ENCODE peak calls at places on chromosomes 16 and 17, in four cellular contexts. J is WERI-Rb-1, N is A673, B is IMR-90. R is an unnamed sample.

GRCh38 chr17:59425085-59425901 is 93.8 kb downstream of the YPEL2 start:
- DNase-seq in J (no peak), N (no peak), B (peak), R (no peak)

GRCh38 chr17:74272731-74273201 is 1.3 kb upstream of the DNAI2 start:
- DNase-seq in J (peak), N (no peak), B (no peak), R (no peak)

GRCh38 chr17:55654821-55655220 is 67.8 kb downstream of the TMEM100 start:
- DNase-seq in J (no peak), N (no peak), B (no peak), R (no peak)

GRCh38 chr17:10617120-10617505 is 40.0 kb downstream of the MYH3 start:
- DNase-seq in J (no peak), N (no peak), B (no peak), R (no peak)

GRCh38 chr16:53545433-53545832 is 42.4 kb upstream of the AKTIP start:
- DNase-seq in J (no peak), N (no peak), B (no peak), R (no peak)

GRCh38 chr16:31344712-31345111 is 10.3 kb upstream of the ITGAX start:
- DNase-seq in J (no peak), N (no peak), B (no peak), R (no peak)

GRCh38 chr17:70161519-70161918 is 7.8 kb upstream of the KCNJ2 start:
- DNase-seq in J (no peak), N (no peak), B (no peak), R (no peak)

GRCh38 chr17:74212913-74213791 is at the start of gene TTYH2:
- DNase-seq in J (peak), N (peak), B (peak), R (peak)

GRCh38 chr16:19912445-19913305 is 28.0 kb upstream of the GPRC5B start:
- DNase-seq in J (no peak), N (no peak), B (peak), R (no peak)

GRCh38 chr16:82506734-82507133 is 120.0 kb upstream of the CDH13 start:
- DNase-seq in J (no peak), N (no peak), B (peak), R (no peak)

GRCh38 chr17:39634384-39634871 is 2.5 kb upstream of the STARD3 start:
- DNase-seq in J (peak), N (peak), B (peak), R (no peak)

GRCh38 chr16:83100679-83101078 is 473.9 kb downstream of the CDH13 start:
- DNase-seq in J (no peak), N (no peak), B (no peak), R (no peak)

GRCh38 chr16:20801278-20801677 is 5.0 kb downstream of the ERI2 start:
- DNase-seq in J (no peak), N (no peak), B (no peak), R (no peak)

GRCh38 chr16:51276335-51276734 is 125.3 kb upstream of the SALL1 start:
- DNase-seq in J (no peak), N (no peak), B (no peak), R (no peak)

GRCh38 chr16:13471478-13471877 is 448.5 kb upstream of the ERCC4 start:
- DNase-seq in J (no peak), N (no peak), B (no peak), R (no peak)

GRCh38 chr17:57485916-57486315 is 229.6 kb downstream of the MSI2 start:
- DNase-seq in J (no peak), N (no peak), B (no peak), R (no peak)

GRCh38 chr17:74542166-74542565 is 3.7 kb downstream of the CD300C start:
- DNase-seq in J (no peak), N (no peak), B (no peak), R (peak)

GRCh38 chr17:69069289-69069688 is 8.6 kb upstream of the ABCA9 start:
- DNase-seq in J (no peak), N (peak), B (no peak), R (no peak)

GRCh38 chr17:66423436-66423922 is 121.1 kb downstream of the PRKCA start:
- DNase-seq in J (no peak), N (peak), B (no peak), R (no peak)

GRCh38 chr16:30148101-30148500 is 25.1 kb upstream of the MAPK3 start:
- DNase-seq in J (no peak), N (no peak), B (no peak), R (no peak)

GRCh38 chr17:51006601-51007000 is 114.1 kb downstream of the SPAG9 start:
- DNase-seq in J (no peak), N (peak), B (peak), R (no peak)

GRCh38 chr16:53695070-53695469 is 8.6 kb downstream of the RPGRIP1L start:
- DNase-seq in J (no peak), N (no peak), B (peak), R (no peak)

GRCh38 chr17:63571632-63572310 is 21.5 kb downstream of the DCAF7 start:
- DNase-seq in J (no peak), N (peak), B (peak), R (no peak)

GRCh38 chr16:71303938-71304337 is 14.7 kb upstream of the CMTR2 start:
- DNase-seq in J (no peak), N (no peak), B (peak), R (no peak)

GRCh38 chr17:83053779-83054451 is 25.5 kb upstream of the METRNL start:
- DNase-seq in J (peak), N (no peak), B (no peak), R (no peak)

GRCh38 chr17:9905078-9905415 is at the start of gene RCVRN:
- DNase-seq in J (peak), N (no peak), B (no peak), R (no peak)

GRCh38 chr17:823501-823902 is 41.3 kb downstream of the MRM3 start:
- DNase-seq in J (peak), N (no peak), B (no peak), R (no peak)

GRCh38 chr16:24993722-24994686 is 21.2 kb downstream of the ARHGAP17 start:
- DNase-seq in J (no peak), N (no peak), B (peak), R (no peak)

GRCh38 chr16:24995033-24995432 is 20.1 kb downstream of the ARHGAP17 start:
- DNase-seq in J (no peak), N (no peak), B (no peak), R (no peak)

GRCh38 chr16:24990803-24991202 is 24.4 kb downstream of the ARHGAP17 start:
- DNase-seq in J (no peak), N (no peak), B (no peak), R (no peak)

GRCh38 chr16:24991349-24991748 is 23.8 kb downstream of the ARHGAP17 start:
- DNase-seq in J (no peak), N (no peak), B (no peak), R (no peak)

DNA sequence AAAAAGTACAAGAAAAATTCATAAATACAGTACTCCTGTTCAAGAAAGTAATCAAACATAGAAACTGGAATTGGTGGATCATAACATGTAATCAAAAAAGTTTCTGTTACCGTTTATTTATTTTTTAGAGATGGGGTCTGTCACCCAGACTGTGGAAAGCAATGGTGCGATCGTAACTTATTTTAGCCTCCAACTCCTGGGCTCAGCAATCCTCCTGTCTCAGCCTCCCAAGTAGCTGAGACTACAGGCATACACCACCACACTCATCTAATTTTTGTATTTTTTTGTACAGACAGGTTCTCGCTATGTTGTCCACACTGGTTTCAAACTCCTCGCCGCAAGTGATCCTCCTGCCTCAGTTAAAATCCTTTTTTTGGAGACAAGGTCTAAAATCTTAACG is 22.5 kb downstream of the ARHGAP17 start:
- DNase-seq in J (no peak), N (no peak), B (no peak), R (no peak)
- H3K27ac ChIP-seq in J (no peak), N (no peak), B (peak), R (no peak)

DNA sequence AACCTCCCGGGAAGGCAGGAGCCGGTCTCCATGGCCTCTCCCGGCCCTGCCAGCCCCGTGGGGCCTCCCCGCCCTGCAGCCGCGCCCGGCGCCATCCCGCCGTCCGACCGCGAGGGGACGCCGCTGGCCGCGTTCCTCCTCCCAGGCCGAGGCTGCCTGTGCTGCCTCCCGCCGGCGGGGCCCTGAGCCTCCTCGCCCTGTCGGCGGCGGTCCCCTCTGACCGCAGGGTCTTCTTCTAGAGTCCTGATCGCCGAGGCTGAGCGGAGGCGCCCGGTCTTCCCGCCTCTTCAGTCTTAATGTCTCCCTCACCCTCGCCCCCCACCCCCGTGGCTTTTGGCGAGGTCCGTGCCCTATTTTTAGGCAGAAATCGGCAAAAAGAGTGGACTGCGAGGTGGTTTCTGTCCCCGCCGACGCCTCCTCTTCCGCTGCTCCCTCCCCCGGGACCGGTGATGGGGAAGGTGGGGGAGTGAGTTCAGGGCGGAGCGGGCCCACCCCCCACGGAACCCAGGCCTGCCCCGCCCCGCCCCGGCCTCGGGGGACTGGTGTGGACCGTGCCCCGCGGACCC is 794 bp upstream of the CPNE7 start:
- DNase-seq in J (no peak), N (peak), B (peak), R (no peak)
- TF ChIP-seq CTCF in J (no peak), N (peak), B (peak), R (peak)

DNA sequence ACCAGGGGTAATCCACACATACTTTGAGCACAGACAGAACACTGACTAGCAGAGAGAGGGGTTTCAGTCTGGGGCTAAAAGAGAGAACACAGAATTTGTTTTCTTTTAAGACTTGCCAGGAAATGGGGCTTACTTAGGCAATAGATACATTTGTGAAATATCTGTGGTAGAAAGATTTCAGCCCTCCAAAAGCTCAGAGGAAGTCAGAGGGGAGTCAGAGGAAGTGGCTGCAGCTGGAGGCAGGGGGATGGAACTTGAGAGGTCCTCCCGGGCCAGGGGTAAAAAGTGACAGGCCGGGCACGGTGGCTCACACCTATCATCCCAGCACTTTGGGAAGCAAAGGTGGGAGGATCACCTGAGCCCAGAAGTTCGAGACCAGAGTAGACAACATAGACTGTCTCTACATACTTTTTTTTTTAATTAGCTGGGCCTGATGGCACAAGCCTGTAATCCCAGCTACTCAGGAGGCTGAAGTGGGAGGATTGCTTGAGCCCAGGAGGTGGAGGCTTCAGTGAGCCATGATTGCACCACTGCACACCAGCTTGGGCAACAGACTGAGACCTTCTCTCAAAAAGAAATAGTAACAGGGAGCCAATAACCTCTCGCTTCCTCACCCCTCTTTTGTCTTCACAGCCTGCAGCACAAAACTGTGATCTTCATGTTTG is 49.9 kb downstream of the NLRC5 start:
- DNase-seq in J (no peak), N (no peak), B (peak), R (no peak)
- H3K27ac ChIP-seq in J (no peak), N (peak), B (peak), R (no peak)

DNA sequence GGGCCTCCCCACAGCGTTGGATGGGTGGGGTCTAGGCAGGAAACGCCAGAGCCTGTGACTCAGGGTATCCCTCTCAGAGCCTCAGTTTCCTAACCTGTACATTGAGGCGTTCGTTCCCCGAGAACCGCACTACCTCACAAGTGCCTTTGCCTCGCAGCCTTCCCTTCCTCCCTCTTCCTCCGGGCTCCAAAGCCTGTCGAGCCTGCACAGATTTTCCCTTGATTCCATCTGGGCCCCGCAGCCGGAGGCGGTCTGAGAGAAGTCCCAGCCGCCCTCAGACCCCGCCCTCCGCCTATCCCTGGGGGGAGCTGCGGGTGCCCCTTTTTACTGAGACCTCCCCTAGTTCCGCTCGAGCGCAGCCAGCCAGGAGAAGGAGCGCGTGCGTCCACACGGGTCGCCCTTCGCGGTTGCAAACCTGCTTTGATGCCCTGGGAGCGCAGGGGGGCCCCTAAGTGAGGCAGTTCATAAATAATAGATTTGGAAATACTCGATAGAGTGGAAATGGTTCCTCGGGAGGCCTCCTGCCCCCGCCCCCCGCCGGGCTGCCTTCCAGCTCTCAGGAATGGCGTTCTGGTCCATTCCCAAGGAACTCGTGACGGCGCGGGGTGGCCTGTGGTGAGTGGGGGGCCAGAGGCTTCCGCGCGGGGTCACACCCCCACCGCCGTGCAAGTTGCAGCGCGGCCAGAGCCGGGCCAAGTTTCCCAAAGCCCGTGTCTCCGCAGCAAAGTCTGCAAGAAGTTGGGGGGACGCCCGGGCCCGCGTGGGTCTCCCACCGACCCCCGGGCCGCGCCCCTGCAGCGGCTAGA is 672 bp downstream of the C16orf74 start:
- DNase-seq in J (peak), N (peak), B (peak), R (peak)
- TF ChIP-seq CTCF in J (no peak), N (no peak), B (no peak), R (no peak)

GRCh38 chr17:76833034-76833689 is 35.0 kb upstream of the MGAT5B start:
- DNase-seq in J (no peak), N (no peak), B (no peak), R (no peak)

GRCh38 chr17:76834889-76835288 is 33.3 kb upstream of the MGAT5B start:
- DNase-seq in J (no peak), N (no peak), B (no peak), R (no peak)

GRCh38 chr17:76827736-76828135 is 40.5 kb upstream of the MGAT5B start:
- DNase-seq in J (no peak), N (no peak), B (no peak), R (no peak)

GRCh38 chr17:76833747-76834146 is 34.5 kb upstream of the MGAT5B start:
- DNase-seq in J (peak), N (no peak), B (no peak), R (no peak)

DNA sequence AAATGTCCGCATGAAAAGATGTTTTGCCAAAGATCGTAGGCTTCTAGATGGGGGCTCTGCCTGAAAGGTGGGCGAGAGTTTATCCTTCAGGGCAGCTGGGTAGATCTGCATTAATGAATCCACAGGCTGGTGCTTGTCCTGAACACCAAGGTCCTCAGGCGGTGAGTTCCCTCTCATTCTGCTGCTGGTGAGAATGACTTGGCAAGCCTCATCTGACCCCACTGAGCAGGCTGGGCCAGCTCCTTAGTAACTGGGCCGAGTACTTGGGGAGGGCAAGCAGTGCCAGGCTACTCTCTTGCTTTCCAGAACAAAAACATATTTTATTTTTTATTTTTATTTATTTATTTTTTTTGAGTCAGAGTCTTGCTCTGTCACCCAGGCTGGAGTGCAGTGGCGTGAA is 36.9 kb upstream of the MGAT5B start:
- DNase-seq in J (no peak), N (no peak), B (no peak), R (no peak)
- H3K27ac ChIP-seq in J (no peak), N (no peak), B (no peak), R (no peak)

DNA sequence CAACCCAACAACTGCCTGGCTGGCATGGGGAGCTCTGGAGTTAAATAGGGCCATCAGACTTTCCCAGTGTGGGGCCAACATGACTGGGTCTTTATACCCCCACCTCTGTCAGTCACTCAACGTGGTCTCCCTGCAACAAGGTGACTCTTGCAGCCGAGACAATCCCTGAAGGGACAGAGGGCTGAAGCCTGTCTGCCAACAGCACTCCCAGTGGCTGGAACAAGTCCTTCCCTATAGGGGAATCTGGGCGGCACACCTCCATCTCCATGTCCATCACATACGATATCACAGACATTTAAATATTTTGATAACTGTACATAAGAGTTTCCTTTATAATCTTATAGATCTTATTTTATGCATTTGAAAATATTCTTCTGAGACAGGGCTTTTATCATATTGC is 4.8 kb upstream of the MAPT start:
- DNase-seq in J (peak), N (no peak), B (no peak), R (no peak)
- TF ChIP-seq CTCF in J (peak), N (no peak), B (no peak), R (no peak)

GRCh38 chr16:3574195-3574594 is 3.0 kb downstream of the NLRC3 start:
- DNase-seq in J (no peak), N (no peak), B (no peak), R (no peak)

GRCh38 chr16:3576211-3576610 is 992 bp downstream of the NLRC3 start:
- DNase-seq in J (no peak), N (no peak), B (no peak), R (no peak)

GRCh38 chr16:3575491-3575890 is 1.7 kb downstream of the NLRC3 start:
- DNase-seq in J (no peak), N (no peak), B (no peak), R (peak)

GRCh38 chr16:3570420-3571062 is 6.7 kb downstream of the NLRC3 start:
- DNase-seq in J (no peak), N (no peak), B (no peak), R (no peak)

GRCh38 chr16:3573146-3573815 is 3.9 kb downstream of the NLRC3 start:
- DNase-seq in J (no peak), N (no peak), B (no peak), R (no peak)
- H3K27ac ChIP-seq in J (no peak), N (no peak), B (no peak), R (no peak)

GRCh38 chr16:47876494-47876893 is 279.3 kb downstream of the ABCC12 start:
- DNase-seq in J (no peak), N (no peak), B (no peak), R (no peak)

GRCh38 chr16:47872228-47872627 is 283.6 kb downstream of the ABCC12 start:
- DNase-seq in J (no peak), N (peak), B (no peak), R (no peak)

GRCh38 chr16:47877166-47877565 is 278.6 kb downstream of the ABCC12 start:
- DNase-seq in J (no peak), N (no peak), B (no peak), R (no peak)

DNA sequence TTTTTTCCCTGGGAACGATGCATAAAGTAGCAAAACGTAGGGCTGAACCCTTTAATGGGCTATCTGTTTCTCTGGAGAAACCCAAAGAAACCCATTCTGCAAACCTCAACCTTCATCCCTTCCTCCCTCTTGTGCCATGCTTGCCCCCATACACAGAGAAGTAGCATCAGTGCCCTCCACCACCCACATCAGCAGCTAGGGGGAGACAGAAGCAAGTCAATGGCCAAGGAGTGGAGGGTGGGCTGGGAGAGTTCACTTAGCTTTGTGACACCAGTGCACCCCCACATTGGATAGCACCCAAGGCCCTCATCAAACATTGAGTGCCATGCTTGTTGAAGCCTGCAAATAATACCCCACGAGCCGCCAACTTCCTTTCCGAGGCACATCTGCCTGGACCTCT is 282.4 kb downstream of the ABCC12 start:
- DNase-seq in J (peak), N (peak), B (no peak), R (no peak)
- TF ChIP-seq CTCF in J (peak), N (peak), B (peak), R (no peak)